ENCODE peak calls at places on chromosomes 5 and 9, in eight cellular contexts. K is activated T-cell treated with anti-CD3 and anti-CD28 coated beads, Interleukin-2, amount 50 U/mL, for 24 hours; N is glutamatergic neuron; P is activated T-helper 9 cell treated with anti-CD3 and anti-CD28 coated beads, Interleukin-2, amount 50 U/mL, for 16 hours; Q is NCI-H2171 treated with DMSO at 0.1 percent for 48 hours; T is prostate gland; V is heart left ventricle; L is EL. A is an unnamed sample.

GRCh38 chr9:126673689-126674364 is 60.1 kb downstream of the LMX1B start:
- DNase-seq in T (peak), N (peak), K (no peak), L (no peak), P (no peak), V (no peak), Q (no peak), A (peak)

GRCh38 chr5:12669326-12669725 is 765.1 kb upstream of the CTNND2 start:
- DNase-seq in K (no peak), P (no peak), V (no peak), L (no peak), T (no peak), N (no peak), Q (no peak), A (no peak)

GRCh38 chr5:135596788-135597187 is 18.0 kb upstream of the CXCL14 start:
- DNase-seq in K (no peak), L (no peak), T (no peak), Q (no peak), P (no peak), V (no peak), N (no peak), A (no peak)

GRCh38 chr5:137051165-137051564 is 448.0 kb downstream of the SPOCK1 start:
- DNase-seq in K (no peak), L (no peak), N (no peak), Q (no peak), P (no peak), T (no peak), V (no peak), A (no peak)

GRCh38 chr5:127943061-127943371 is 140.6 kb upstream of the SLC12A2 start:
- DNase-seq in P (no peak), N (no peak), L (no peak), Q (no peak), K (no peak), V (no peak), T (no peak), A (no peak)

GRCh38 chr9:14087576-14087975 is 226.4 kb downstream of the NFIB start:
- DNase-seq in L (no peak), Q (no peak), T (no peak), N (no peak), K (no peak), V (no peak), P (no peak), A (no peak)

GRCh38 chr5:103305829-103306228 is 47.3 kb downstream of the MACIR start:
- DNase-seq in V (no peak), T (no peak), Q (no peak), L (no peak), K (no peak), P (no peak), N (no peak), A (no peak)

GRCh38 chr9:71822455-71822854 is 54.1 kb upstream of the CEMIP2 start:
- DNase-seq in K (no peak), T (no peak), Q (no peak), L (no peak), N (no peak), V (no peak), P (no peak), A (no peak)

GRCh38 chr5:108655750-108656450 is 91.8 kb upstream of the FER start:
- DNase-seq in Q (peak), K (no peak), T (no peak), L (peak), N (no peak), P (no peak), V (no peak), A (no peak)